ENCODE peak calls at places on chromosomes 1 and 21, in five cellular contexts. L is astrocyte of the cerebellum, C is NAMALWA, Y is endothelial cell, Q is ureter. F is an unnamed sample.

GRCh38 chr1:106232128-106232527 is 824.3 kb upstream of the PRMT6 start:
- DNase-seq in C (no peak), L (no peak), Y (no peak), Q (no peak), F (peak; percentile 5)

GRCh38 chr21:29245104-29245643 is 53.5 kb upstream of the BACH1 start:
- DNase-seq in C (no peak), L (no peak), Q (no peak), Y (no peak), F (peak; percentile 71)

GRCh38 chr1:101632548-101633256 is 364.0 kb downstream of the OLFM3 start:
- DNase-seq in L (no peak), C (no peak), Y (no peak), Q (no peak), F (no peak)

GRCh38 chr1:160500321-160500990 is 22.6 kb downstream of the SLAMF6 start:
- DNase-seq in L (no peak), C (no peak), Q (no peak), Y (no peak), F (peak; percentile 82)

GRCh38 chr1:2845874-2846273 is 44.4 kb upstream of the TTC34 start:
- DNase-seq in Y (no peak), Q (no peak), C (no peak), L (no peak), F (no peak)

GRCh38 chr1:29783501-29784275 is 547.4 kb downstream of the PTPRU start:
- DNase-seq in Y (no peak), L (no peak), Q (no peak), C (no peak), F (no peak)

GRCh38 chr1:162681127-162681435 is 48.8 kb downstream of the DDR2 start:
- DNase-seq in L (no peak), C (no peak), Y (no peak), Q (no peak), F (no peak)

GRCh38 chr1:204350857-204351573 is 8.7 kb downstream of the PLEKHA6 start:
- DNase-seq in C (no peak), Y (peak; percentile 68), Q (peak; percentile 84), L (peak; percentile 35), F (peak; percentile 47)

GRCh38 chr21:45439901-45440461 is 35.0 kb downstream of the COL18A1 start:
- DNase-seq in Y (no peak), C (no peak), Q (no peak), L (no peak), F (no peak)

F was measured in trophoblast cell.